ENCODE peak calls at places on chromosomes 2 and 18, in six cellular contexts. G, V, N, J, K and Z are unnamed samples.
A peak's percentile ranks its signal among the peaks of the same experiment; 100 is the strongest.

GRCh38 chr18:21369146-21369545 is 127.1 kb downstream of the GREB1L start:
- DNase-seq in G (no peak), K (no peak), J (no peak), V (peak; percentile 79), N (no peak), Z (no peak)

GRCh38 chr2:202221873-202222272 is 16.5 kb downstream of the SUMO1 start:
- DNase-seq in V (no peak), J (no peak), G (no peak), N (peak; percentile 43), K (peak; percentile 62), Z (peak; percentile 7)

GRCh38 chr2:85785027-85785822 is 31.4 kb downstream of the ATOH8 start:
- DNase-seq in J (peak; percentile 83), K (peak; percentile 56), N (no peak), V (peak; percentile 61), G (peak; percentile 41), Z (peak; percentile 36)

GRCh38 chr2:43059183-43059897 is 167.1 kb downstream of the ZFP36L2 start:
- DNase-seq in J (peak; percentile 81), K (peak; percentile 98), G (peak; percentile 75), V (peak; percentile 96), N (peak; percentile 80), Z (no peak)

GRCh38 chr2:72980535-72981217 is 63.4 kb downstream of the EMX1 start:
- DNase-seq in V (peak; percentile 1), K (peak; percentile 54), N (no peak), J (no peak), G (no peak), Z (no peak)

GRCh38 chr2:54945401-54946219 is 104.6 kb downstream of the RTN4 start:
- DNase-seq in N (no peak), G (no peak), V (peak; percentile 66), J (peak; percentile 29), K (peak; percentile 81), Z (no peak)

GRCh38 chr2:16176971-16177480 is 236.7 kb downstream of the MYCN start:
- DNase-seq in N (no peak), V (no peak), J (no peak), G (no peak), K (no peak), Z (no peak)

GRCh38 chr2:40579247-40579646 is 127.4 kb upstream of the SLC8A1 start:
- DNase-seq in G (no peak), K (peak; percentile 45), V (no peak), N (no peak), J (no peak), Z (no peak)

GRCh38 chr2:145258903-145259579 is 739.1 kb upstream of the ZEB2 start:
- DNase-seq in J (no peak), V (no peak), K (no peak), N (no peak), G (no peak), Z (no peak)